ENCODE peak calls at places on chromosome 14, in five cellular contexts. Y is HFFc6, H is upper lobe of right lung, N is transverse colon, L is endothelial cell. X is an unnamed sample.

GRCh38 chr14:22558221-22558913 is 30.7 kb downstream of the DAD1 start:
- DNase-seq in H (no peak), N (no peak), Y (no peak), L (peak; percentile 30), X (no peak)

GRCh38 chr14:97977711-97978261 is 1180.6 kb downstream of the VRK1 start:
- DNase-seq in Y (no peak), N (peak; percentile 75), L (no peak), H (peak; percentile 91), X (no peak)

GRCh38 chr14:105979446-105979845 is 453.1 kb downstream of the TMEM121 start:
- DNase-seq in H (no peak), Y (no peak), L (no peak), N (no peak), X (no peak)

GRCh38 chr14:21714318-21714929 is 40.8 kb upstream of the OR4E1 start:
- DNase-seq in H (no peak), N (no peak), Y (no peak), L (no peak), X (no peak)

GRCh38 chr14:69693145-69693544 is 73.8 kb upstream of the SRSF5 start:
- DNase-seq in Y (no peak), H (no peak), N (peak; percentile 61), L (no peak), X (no peak)

GRCh38 chr14:35400707-35401421 is 3.7 kb downstream of the NFKBIA start:
- DNase-seq in H (peak; percentile 69), L (no peak), Y (no peak), N (peak; percentile 33), X (no peak)

GRCh38 chr14:49923881-49924280 is 31.0 kb downstream of the ARF6 start:
- DNase-seq in N (no peak), L (no peak), H (no peak), Y (no peak), X (no peak)

GRCh38 chr14:104688755-104689619 is at the start of gene INF2:
- DNase-seq in Y (no peak), L (peak; percentile 58), H (peak; percentile 83), N (peak; percentile 80), X (no peak)

GRCh38 chr14:81638656-81639055 is 105.0 kb upstream of the SEL1L start:
- DNase-seq in Y (no peak), N (no peak), L (no peak), H (no peak), X (no peak)

DNA sequence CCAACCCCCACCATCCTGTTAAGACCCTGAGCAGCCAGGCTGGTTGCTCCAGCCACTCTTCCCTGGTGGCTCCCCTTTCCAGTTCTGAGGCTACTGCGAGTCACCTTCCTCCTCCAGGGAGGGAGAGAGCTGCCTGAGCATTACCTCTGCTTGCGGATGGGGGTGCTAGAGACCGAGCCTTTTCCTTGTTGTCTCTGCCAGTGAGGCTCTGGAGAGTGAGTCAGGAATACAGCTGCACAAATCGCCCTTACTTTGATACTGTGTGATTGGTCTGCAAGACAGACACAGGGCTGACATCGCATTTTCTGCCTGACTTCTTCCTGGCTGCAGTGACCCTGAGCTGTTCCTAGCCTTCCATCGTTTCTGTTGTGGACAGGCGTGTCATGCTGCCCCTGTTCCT is 94.3 kb downstream of the SLC25A47 start:
- DNase-seq in N (peak; percentile 84), H (no peak), L (peak; percentile 73), Y (peak; percentile 93), X (peak; percentile 60)
- TF ChIP-seq CTCF in N (peak; percentile 84), H (peak; percentile 25), L (peak; percentile 25), Y (peak; percentile 84), X (peak; percentile 69)

GRCh38 chr14:55297611-55298323 is 26.5 kb downstream of the FBXO34 start:
- DNase-seq in Y (no peak), N (peak; percentile 76), L (no peak), H (no peak), X (no peak)
- TF ChIP-seq CTCF in Y (peak; percentile 14), N (peak; percentile 52), L (no peak), H (peak; percentile 27), X (no peak)

GRCh38 chr14:86363576-86363975 is 833.6 kb downstream of the FLRT2 start:
- DNase-seq in Y (no peak), H (no peak), N (no peak), L (no peak), X (no peak)
- TF ChIP-seq CTCF in Y (no peak), H (no peak), N (no peak), L (no peak), X (no peak)

DNA sequence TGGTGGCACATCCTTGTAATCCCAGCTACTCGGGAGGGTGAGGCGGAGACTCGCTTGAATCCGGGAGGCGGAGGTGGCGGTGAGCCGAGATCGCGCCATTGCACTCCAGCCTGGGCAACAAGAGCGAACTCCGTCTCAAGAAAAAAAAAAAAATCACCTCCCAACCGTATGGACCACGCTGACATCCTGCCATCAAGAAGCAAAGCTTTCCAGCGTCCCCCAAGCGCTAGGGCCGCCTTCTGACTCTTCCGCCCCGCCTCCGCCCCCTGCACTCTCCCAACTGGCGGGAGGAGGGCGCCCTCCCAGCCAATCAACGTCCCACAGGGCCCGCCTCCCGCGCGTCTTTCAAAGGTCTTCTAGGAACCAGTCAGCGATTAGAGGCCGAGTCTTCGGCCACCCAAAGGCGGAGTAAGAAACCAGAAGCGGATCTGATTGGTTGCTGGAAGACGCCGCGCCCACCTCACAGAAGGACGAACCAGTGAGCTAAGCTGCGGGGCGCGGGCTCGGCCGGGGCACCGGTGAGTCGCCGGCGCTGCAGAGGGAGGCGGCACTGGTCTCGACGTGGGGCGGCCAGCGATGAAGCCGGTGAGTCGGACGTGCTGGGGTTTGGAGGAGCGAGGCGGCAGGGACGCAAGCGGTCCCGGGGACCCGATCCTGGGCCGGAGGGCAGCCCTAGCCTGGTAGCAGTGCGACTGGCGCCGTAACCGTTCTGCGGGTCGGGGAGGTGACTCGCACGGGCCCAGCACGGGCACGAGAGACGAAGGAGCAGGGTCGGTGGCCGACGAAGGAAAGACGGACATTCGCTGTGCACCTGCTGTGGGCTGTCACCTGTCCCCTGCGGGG is at the start of gene CDKN3:
- DNase-seq in H (peak; percentile 98), L (peak; percentile 97), Y (peak; percentile 99), N (peak; percentile 99), X (peak; percentile 90)
- TF ChIP-seq CTCF in H (peak; percentile 62), L (peak; percentile 41), Y (peak; percentile 80), N (peak; percentile 55), X (peak; percentile 52)

DNA sequence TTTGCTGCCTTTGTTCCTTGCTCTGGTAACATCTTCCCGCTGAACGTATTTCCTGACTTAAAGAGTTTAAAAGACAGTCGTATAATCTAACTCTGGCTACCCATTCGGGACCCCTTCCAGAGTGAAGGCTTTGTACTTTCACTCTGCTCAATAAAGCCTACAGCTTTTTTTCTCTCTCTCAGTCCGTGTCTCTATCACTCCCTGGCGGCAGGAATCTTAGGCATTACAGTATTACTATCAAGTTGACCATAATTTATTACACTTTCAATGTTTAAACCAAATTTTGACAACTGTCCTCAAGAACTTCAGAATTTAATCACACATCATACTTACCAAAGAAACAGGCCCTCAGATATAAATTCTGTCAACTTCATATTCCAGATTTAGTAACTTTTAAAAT is 967.9 kb downstream of the FSCB start:
- DNase-seq in H (no peak), Y (no peak), N (no peak), L (peak; percentile 28), X (no peak)
- TF ChIP-seq CTCF in H (peak; percentile 46), Y (peak; percentile 45), N (peak; percentile 26), L (peak; percentile 37), X (peak; percentile 70)

DNA sequence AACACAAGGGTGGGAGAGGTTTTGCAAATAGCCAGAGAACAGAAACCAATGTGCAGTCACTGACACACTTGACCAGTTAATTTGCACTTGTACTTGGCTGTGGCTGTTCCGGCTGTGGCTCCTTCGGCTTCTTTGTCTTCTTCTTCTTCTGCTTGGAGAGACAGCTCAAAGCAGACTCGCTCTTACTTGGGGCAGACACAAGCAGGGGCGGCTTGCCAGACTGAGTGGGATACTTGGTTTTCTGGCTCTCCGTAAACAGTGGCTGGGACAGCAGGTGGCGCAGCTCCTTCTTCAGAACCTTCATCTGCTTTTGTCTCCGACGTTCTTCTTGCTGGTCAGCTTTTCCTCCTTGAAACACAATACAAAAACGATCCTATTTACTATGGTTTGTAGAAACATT is 25.0 kb downstream of the OTUB2 start:
- DNase-seq in H (no peak), N (peak; percentile 56), Y (no peak), L (peak; percentile 30), X (no peak)
- TF ChIP-seq CTCF in H (no peak), N (peak; percentile 38), Y (peak; percentile 56), L (no peak), X (peak; percentile 52)

DNA sequence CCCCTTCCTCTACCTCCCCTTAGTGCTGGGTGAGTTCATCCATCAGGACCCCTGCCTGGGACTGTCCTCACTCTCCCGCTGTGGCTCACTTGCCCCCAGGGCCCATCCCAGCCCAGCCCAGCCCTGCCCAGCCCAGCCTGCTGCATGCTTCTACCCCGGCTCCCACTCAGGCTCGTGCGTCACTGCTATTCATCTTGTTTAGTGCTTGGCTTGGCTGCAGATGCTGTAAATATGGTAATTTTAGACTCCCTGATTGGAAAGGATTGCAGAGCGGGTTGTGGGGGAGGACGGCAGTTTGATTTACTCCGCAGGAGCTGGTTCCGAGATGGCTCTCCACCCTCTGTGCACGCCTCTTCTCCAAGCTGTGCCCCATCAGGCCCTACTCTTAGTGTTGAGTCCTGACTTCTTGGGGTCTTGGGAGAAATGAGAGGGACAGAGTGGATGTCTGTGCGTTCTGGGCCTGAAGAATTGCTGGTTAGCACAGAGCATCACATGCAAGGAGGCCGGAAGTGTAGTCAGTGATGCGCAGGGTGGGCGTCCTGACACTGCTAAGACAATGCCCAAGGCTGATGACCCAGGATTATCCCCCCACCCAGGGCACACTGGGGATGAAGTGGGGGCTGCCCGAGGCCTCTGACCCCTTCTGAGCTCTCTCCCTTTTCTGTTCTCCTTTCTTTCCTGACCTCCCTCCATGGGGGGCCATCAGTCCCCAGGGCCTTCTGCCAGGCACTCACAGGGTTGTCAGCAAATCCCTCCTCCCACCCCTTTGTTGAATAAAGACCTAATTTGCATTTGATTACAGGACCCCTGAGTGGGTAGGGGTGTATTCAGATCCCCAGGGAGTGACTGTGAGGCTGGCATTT is 244.4 kb downstream of the ZFP36L1 start:
- DNase-seq in H (peak; percentile 75), N (peak; percentile 78), L (no peak), Y (peak; percentile 97), X (peak; percentile 44)
- TF ChIP-seq CTCF in H (no peak), N (no peak), L (no peak), Y (no peak), X (no peak)

GRCh38 chr14:87805315-87805723 is 187.7 kb downstream of the GALC start:
- DNase-seq in H (no peak), N (no peak), Y (peak; percentile 3), L (peak; percentile 63), X (peak; percentile 22)
- TF ChIP-seq CTCF in H (peak; percentile 55), N (no peak), Y (peak; percentile 74), L (peak; percentile 92), X (peak; percentile 63)